ENCODE peak calls at places on chromosomes 12 and 14, in eight cellular contexts. M is fibroblast of lung, C is HFF-Myc, R is heart left ventricle, J is MM.1S, O is NCI-H2081, Z is kidney tubule cell, A is pons. B is an unnamed sample.

GRCh38 chr14:95485222-95485819 is 31.1 kb downstream of the SYNE3 start:
- DNase-seq in M (no peak), C (no peak), R (no peak), J (no peak), O (no peak), Z (no peak), A (no peak), B (no peak)

GRCh38 chr14:41873379-41874034 is 266.8 kb downstream of the LRFN5 start:
- DNase-seq in M (peak), C (peak), R (no peak), J (no peak), O (no peak), Z (no peak), A (no peak), B (no peak)

GRCh38 chr14:101019974-101020710 is 116.6 kb upstream of the RTL1 start:
- DNase-seq in M (no peak), C (no peak), R (no peak), J (no peak), O (no peak), Z (no peak), A (no peak), B (no peak)

GRCh38 chr14:30295980-30296379 is 263.0 kb upstream of the G2E3 start:
- DNase-seq in M (no peak), C (no peak), R (no peak), J (no peak), O (no peak), Z (no peak), A (no peak), B (no peak)

GRCh38 chr14:69519253-69519661 is 34.7 kb downstream of the PLEKHD1 start:
- DNase-seq in M (no peak), C (no peak), R (no peak), J (no peak), O (no peak), Z (peak), A (no peak), B (no peak)

GRCh38 chr14:54593860-54594259 is 26.9 kb downstream of the SAMD4A start:
- DNase-seq in M (no peak), C (no peak), R (no peak), J (no peak), O (no peak), Z (peak), A (no peak), B (no peak)

GRCh38 chr14:85131523-85131922 is 398.4 kb upstream of the FLRT2 start:
- DNase-seq in M (no peak), C (no peak), R (no peak), J (no peak), O (peak), Z (peak), A (no peak), B (no peak)

GRCh38 chr12:122527478-122527944 is 462 bp downstream of the KNTC1 start:
- DNase-seq in M (peak), C (no peak), R (no peak), J (peak), O (peak), Z (peak), A (peak), B (no peak)

GRCh38 chr14:75274899-75275569 is 3.6 kb upstream of the FOS start:
- DNase-seq in M (peak), C (no peak), R (peak), J (no peak), O (no peak), Z (no peak), A (peak), B (no peak)

GRCh38 chr12:6386038-6386437 is 2.1 kb downstream of the LTBR start:
- DNase-seq in M (no peak), C (no peak), R (no peak), J (no peak), O (no peak), Z (no peak), A (no peak), B (no peak)

GRCh38 chr12:164207-164606 is 49.8 kb downstream of the SLC6A12 start:
- DNase-seq in M (no peak), C (no peak), R (no peak), J (no peak), O (no peak), Z (peak), A (no peak), B (no peak)

GRCh38 chr12:131102991-131103609 is 149.4 kb downstream of the ADGRD1 start:
- DNase-seq in M (no peak), C (no peak), R (no peak), J (no peak), O (no peak), Z (no peak), A (no peak), B (peak)

GRCh38 chr12:8658361-8658760 is 4.3 kb downstream of the MFAP5 start:
- DNase-seq in M (peak), C (no peak), R (no peak), J (no peak), O (no peak), Z (peak), A (no peak), B (no peak)

GRCh38 chr12:105995986-105996385 is 142.8 kb downstream of the NUAK1 start:
- DNase-seq in M (no peak), C (peak), R (no peak), J (no peak), O (no peak), Z (no peak), A (no peak), B (no peak)

GRCh38 chr14:92481386-92481785 is 32.2 kb upstream of the RIN3 start:
- DNase-seq in M (peak), C (no peak), R (no peak), J (no peak), O (no peak), Z (no peak), A (no peak), B (no peak)

GRCh38 chr12:1523046-1523445 is 71.3 kb downstream of the FBXL14 start:
- DNase-seq in M (no peak), C (no peak), R (no peak), J (no peak), O (no peak), Z (no peak), A (no peak), B (no peak)

GRCh38 chr12:68450947-68451260 is 118.7 kb upstream of the MDM1 start:
- DNase-seq in M (no peak), C (no peak), R (no peak), J (no peak), O (no peak), Z (no peak), A (peak), B (no peak)

GRCh38 chr12:58502236-58502635 is 418.1 kb downstream of the LRIG3 start:
- DNase-seq in M (peak), C (no peak), R (no peak), J (peak), O (peak), Z (no peak), A (peak), B (no peak)

GRCh38 chr12:92614041-92614440 is 88.7 kb upstream of the PLEKHG7 start:
- DNase-seq in M (no peak), C (no peak), R (no peak), J (no peak), O (no peak), Z (no peak), A (no peak), B (no peak)

GRCh38 chr12:55736780-55737580 is 5.9 kb upstream of the GDF11 start:
- DNase-seq in M (peak), C (no peak), R (peak), J (peak), O (peak), Z (peak), A (peak), B (peak)

GRCh38 chr12:90816353-90817089 is 138.5 kb downstream of the CCER1 start:
- DNase-seq in M (no peak), C (no peak), R (no peak), J (no peak), O (peak), Z (no peak), A (no peak), B (no peak)

GRCh38 chr12:121810833-121811433 is 7.1 kb downstream of the SETD1B start:
- DNase-seq in M (no peak), C (no peak), R (no peak), J (no peak), O (no peak), Z (no peak), A (no peak), B (no peak)

GRCh38 chr12:122399592-122400373 is 22.7 kb downstream of the CLIP1 start:
- DNase-seq in M (peak), C (peak), R (peak), J (peak), O (peak), Z (peak), A (peak), B (peak)

GRCh38 chr14:80798211-80798610 is 143.3 kb downstream of the CEP128 start:
- DNase-seq in M (peak), C (no peak), R (no peak), J (no peak), O (no peak), Z (no peak), A (no peak), B (no peak)